ENCODE peak calls at places on chromosomes 2 and 18, in nine cellular contexts. Z, Q, O, M, L, T, C, A and P are unnamed samples.

GRCh38 chr2:209460151-209460761 is 36.4 kb downstream of the MAP2 start:
- DNase-seq in Q (no peak), L (no peak), M (no peak), Z (no peak), A (no peak), C (no peak), O (no peak), T (peak; percentile 92), P (no peak)

GRCh38 chr18:10912790-10913560 is 236.4 kb downstream of the PIEZO2 start:
- DNase-seq in Q (no peak), T (no peak), L (no peak), O (peak; percentile 97), A (no peak), M (no peak), C (no peak), Z (peak; percentile 40), P (peak; percentile 70)

GRCh38 chr2:67076265-67076664 is 320.9 kb upstream of the ETAA1 start:
- DNase-seq in O (no peak), M (no peak), Q (no peak), T (no peak), A (no peak), C (no peak), L (no peak), Z (no peak), P (no peak)

GRCh38 chr2:206211657-206212255 is 52.1 kb downstream of the EEF1B2 start:
- DNase-seq in O (no peak), C (peak; percentile 77), Z (no peak), A (no peak), L (no peak), Q (no peak), T (peak; percentile 82), M (no peak), P (peak; percentile 91)

GRCh38 chr2:70733428-70734185 is 34.4 kb downstream of the ADD2 start:
- DNase-seq in Q (no peak), A (peak; percentile 75), L (no peak), M (no peak), Z (no peak), C (no peak), O (no peak), T (no peak), P (no peak)

GRCh38 chr2:46351388-46352141 is 54.4 kb downstream of the EPAS1 start:
- DNase-seq in C (no peak), Q (no peak), M (no peak), A (peak; percentile 18), Z (no peak), O (peak; percentile 95), L (no peak), T (no peak), P (no peak)

GRCh38 chr2:16745466-16745865 is 79.8 kb upstream of the CYRIA start:
- DNase-seq in Z (no peak), A (no peak), M (no peak), O (no peak), Q (no peak), L (no peak), C (peak; percentile 77), T (no peak), P (peak; percentile 15)

GRCh38 chr2:240174496-240174895 is 34.0 kb upstream of the OTOS start:
- DNase-seq in L (no peak), O (no peak), M (no peak), A (no peak), T (no peak), Z (no peak), C (no peak), Q (no peak), P (no peak)

GRCh38 chr2:75108937-75109482 is 90.3 kb downstream of the TACR1 start:
- DNase-seq in T (no peak), O (no peak), C (no peak), M (no peak), A (no peak), Z (no peak), L (no peak), Q (no peak), P (no peak)

GRCh38 chr2:166234112-166234846 is 106.5 kb upstream of the SCN1A start:
- DNase-seq in T (peak; percentile 97), Q (no peak), A (no peak), Z (no peak), C (no peak), L (no peak), O (peak; percentile 88), M (no peak), P (peak; percentile 82)

GRCh38 chr2:240739797-240740196 is 48.1 kb downstream of the AQP12A start:
- DNase-seq in C (no peak), T (peak; percentile 42), Q (no peak), O (no peak), A (no peak), M (no peak), Z (no peak), L (no peak), P (no peak)

GRCh38 chr18:23380001-23380550 is 73.0 kb upstream of the RIOK3 start:
- DNase-seq in Q (no peak), A (peak; percentile 31), T (peak; percentile 43), Z (no peak), C (peak; percentile 84), M (no peak), L (no peak), O (peak; percentile 79), P (no peak)

GRCh38 chr2:60365556-60365955 is 187.9 kb downstream of the BCL11A start:
- DNase-seq in C (no peak), L (no peak), M (no peak), A (peak; percentile 53), Z (no peak), O (no peak), Q (no peak), T (no peak), P (no peak)

GRCh38 chr2:173962036-173962435 is 3.1 kb downstream of the SP3 start:
- DNase-seq in T (peak; percentile 37), Z (no peak), A (no peak), L (no peak), M (no peak), Q (peak; percentile 43), C (no peak), O (peak; percentile 50), P (peak; percentile 40)
- H4K20me1 ChIP-seq in T (peaks cover 45% of the 10 kb centered on the region), Z (peaks cover 23% of the 10 kb centered on the region), A (peaks cover 38% of the 10 kb centered on the region), L (no peaks in the 10 kb centered on the region), M (peaks cover 10% of the 10 kb centered on the region), Q (peaks cover 33% of the 10 kb centered on the region), C (peaks cover 30% of the 10 kb centered on the region), O (peaks cover 6% of the 10 kb centered on the region), P (peaks cover 13% of the 10 kb centered on the region)

DNA sequence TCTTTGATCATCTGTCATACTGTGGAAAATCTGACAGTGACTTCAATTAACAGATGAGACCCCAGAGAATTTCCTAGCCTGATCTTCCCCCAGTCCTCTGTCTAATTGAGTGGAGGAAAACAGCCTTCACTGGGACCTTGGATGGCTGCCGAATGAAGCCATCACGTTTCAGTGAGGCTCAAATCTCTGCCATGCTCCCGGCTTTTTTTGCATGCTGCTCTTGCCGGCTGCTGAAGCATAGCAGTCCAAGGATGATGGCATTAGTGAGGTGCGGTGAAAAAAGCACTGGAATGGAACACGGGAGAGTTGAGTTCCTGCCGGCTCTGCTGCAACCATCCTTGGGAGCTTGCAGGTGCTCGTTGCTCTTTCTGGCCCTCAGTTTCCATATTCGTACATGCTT is 430.5 kb downstream of the SLC4A3 start:
- DNase-seq in Z (no peak), T (no peak), O (no peak), Q (no peak), L (no peak), M (no peak), C (no peak), A (no peak), P (no peak)
- H3K4me3 ChIP-seq in Z (no peak overlapping the region), T (no peak overlapping the region), O (no peak overlapping the region), Q (no peak overlapping the region), L (no peak overlapping the region), M (no peak overlapping the region), C (no peak overlapping the region), A (no peak overlapping the region), P (no peak overlapping the region)

DNA sequence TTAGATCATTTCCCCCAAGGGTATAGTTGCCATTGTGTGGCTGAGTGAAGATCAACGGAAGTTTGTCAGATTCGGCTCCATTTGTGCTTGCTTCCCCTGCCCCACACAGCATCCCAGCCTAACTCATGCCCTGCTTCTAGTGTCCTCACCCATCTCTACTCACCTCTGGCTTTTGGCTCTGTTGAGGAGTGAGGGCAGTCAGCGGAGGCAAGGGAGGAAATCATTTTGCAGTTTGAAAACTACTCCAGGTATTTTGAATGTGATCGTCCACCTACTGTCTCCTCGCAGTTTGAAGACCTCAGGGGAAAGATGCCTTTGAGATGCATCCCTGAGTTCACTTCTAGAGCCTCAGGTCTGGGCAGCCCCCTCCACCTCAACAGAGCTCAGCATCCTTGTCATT is 116.3 kb downstream of the FEZ2 start:
- DNase-seq in Z (no peak), A (no peak), T (no peak), C (no peak), L (no peak), O (no peak), M (no peak), Q (no peak), P (no peak)
- H3K36me3 ChIP-seq in Z (no peaks in the 10 kb centered on the region), A (peaks cover 35% of the 10 kb centered on the region), T (peaks cover 67% of the 10 kb centered on the region), C (peaks cover 62% of the 10 kb centered on the region), L (no peaks in the 10 kb centered on the region), O (peaks cover 50% of the 10 kb centered on the region), M (no peaks in the 10 kb centered on the region), Q (peaks cover 46% of the 10 kb centered on the region), P (peaks cover 79% of the 10 kb centered on the region)

GRCh38 chr18:74283255-74283554 is 8.6 kb downstream of the CYB5A start:
- DNase-seq in Q (no peak), A (no peak), L (no peak), M (no peak), C (peak; percentile 65), Z (no peak), T (peak; percentile 86), O (no peak), P (no peak)

GRCh38 chr18:74282359-74283254 is 9.2 kb downstream of the CYB5A start:
- DNase-seq in C (peak; percentile 86), L (no peak), Z (no peak), Q (no peak), T (peak; percentile 51), O (no peak), A (peak; percentile 42), M (no peak), P (no peak)

GRCh38 chr18:74283646-74284045 is 8.1 kb downstream of the CYB5A start:
- DNase-seq in Z (no peak), L (no peak), Q (no peak), A (no peak), O (no peak), C (no peak), M (no peak), T (no peak), P (no peak)

GRCh38 chr18:74281011-74281638 is 10.6 kb downstream of the CYB5A start:
- DNase-seq in M (no peak), Z (no peak), O (no peak), L (no peak), Q (no peak), T (no peak), A (peak; percentile 65), C (no peak), P (no peak)

DNA sequence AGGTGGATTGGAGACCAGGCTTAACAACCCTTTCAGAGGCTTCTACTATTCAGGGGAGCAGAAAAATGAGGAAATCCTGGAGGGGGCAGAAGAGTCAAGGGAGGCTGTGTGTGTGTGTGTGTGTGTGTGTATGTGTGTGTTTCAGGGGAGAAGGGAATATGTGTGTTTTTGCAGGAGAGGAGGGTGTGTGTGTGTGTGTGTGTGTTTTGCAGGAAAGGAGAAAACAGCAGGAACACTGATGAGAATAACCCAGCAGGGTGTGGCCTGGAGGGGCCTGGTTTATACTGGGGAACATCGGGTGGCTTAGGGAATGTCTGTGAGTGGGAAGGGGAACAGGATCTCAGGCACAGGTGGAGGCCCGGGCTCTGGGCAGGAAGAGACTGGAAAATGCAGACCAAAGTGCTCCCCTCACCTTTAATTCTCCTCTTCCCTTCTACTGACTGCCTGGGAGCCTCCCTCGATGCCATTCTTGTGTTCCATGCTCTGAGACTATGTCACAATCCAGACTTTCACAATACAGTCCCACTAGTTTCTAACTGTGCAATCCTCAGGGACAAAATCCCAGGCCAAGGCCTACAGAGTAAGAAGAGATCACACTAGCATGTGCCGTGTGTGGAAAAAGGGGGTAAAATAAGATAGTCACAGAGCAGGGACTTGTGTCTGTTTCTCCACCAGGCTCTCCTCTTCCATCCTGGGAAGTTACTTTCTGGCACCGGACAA is 10.0 kb downstream of the CYB5A start:
- DNase-seq in Z (no peak), T (no peak), L (no peak), A (no peak), O (no peak), Q (no peak), C (peak; percentile 64), M (no peak), P (peak; percentile 48)
- H4K20me1 ChIP-seq in Z (peaks cover 4% of the 10 kb centered on the region), T (no peaks in the 10 kb centered on the region), L (no peaks in the 10 kb centered on the region), A (peaks cover 6% of the 10 kb centered on the region), O (no peaks in the 10 kb centered on the region), Q (no peaks in the 10 kb centered on the region), C (no peaks in the 10 kb centered on the region), M (peaks cover 67% of the 10 kb centered on the region), P (no peaks in the 10 kb centered on the region)